ENCODE peak calls at places on chromosomes 5 and 9, in seven cellular contexts. K, B, P, N, C, G and H are unnamed samples.

GRCh38 chr9:71719585-71719984 is 48.7 kb downstream of the CEMIP2 start:
- DNase-seq in G (no peak), N (no peak), P (no peak), B (peak; percentile 11), C (no peak), K (no peak), H (no peak)

GRCh38 chr9:107249131-107249533 is 33.9 kb upstream of the RAD23B start:
- DNase-seq in C (no peak), K (no peak), B (peak; percentile 46), P (no peak), G (no peak), N (no peak), H (no peak)

GRCh38 chr5:172109749-172110148 is 78.3 kb downstream of the STK10 start:
- DNase-seq in K (no peak), B (no peak), G (no peak), N (no peak), C (no peak), P (no peak), H (no peak)

GRCh38 chr5:75667586-75667985 is 49.7 kb downstream of the POC5 start:
- DNase-seq in B (no peak), N (no peak), C (no peak), K (no peak), P (no peak), G (no peak), H (no peak)

GRCh38 chr5:71939452-71939932 is 167.8 kb upstream of the MAP1B start:
- DNase-seq in P (no peak), K (no peak), B (no peak), N (no peak), C (no peak), G (no peak), H (no peak)

GRCh38 chr9:135480071-135480941 is 724 bp downstream of the PPP1R26 start:
- DNase-seq in C (no peak), B (peak; percentile 20), K (peak; percentile 61), G (no peak), P (no peak), N (no peak), H (no peak)

GRCh38 chr5:25285116-25285515 is 640.3 kb upstream of the CDH10 start:
- DNase-seq in C (no peak), N (no peak), P (no peak), B (no peak), K (no peak), G (no peak), H (no peak)

GRCh38 chr5:158820891-158821290 is 278.8 kb downstream of the EBF1 start:
- DNase-seq in K (no peak), N (no peak), G (no peak), P (no peak), C (no peak), B (no peak), H (no peak)

GRCh38 chr5:72472666-72473422 is 34.4 kb downstream of the ZNF366 start:
- DNase-seq in C (no peak), P (no peak), K (no peak), N (no peak), G (no peak), B (no peak), H (no peak)

GRCh38 chr9:99821187-99822095 is at the start of gene NR4A3:
- DNase-seq in N (peak; percentile 94), C (peak; percentile 92), P (peak; percentile 98), G (peak; percentile 96), K (peak; percentile 95), B (peak; percentile 99), H (peak; percentile 92)

GRCh38 chr5:153794327-153794726 is 244.4 kb downstream of the FAM114A2 start:
- DNase-seq in P (no peak), G (no peak), C (no peak), N (no peak), K (no peak), B (no peak), H (no peak)

GRCh38 chr5:126855266-126855665 is 78.3 kb downstream of the LMNB1 start:
- DNase-seq in N (no peak), K (no peak), G (no peak), P (no peak), B (no peak), C (no peak), H (no peak)

GRCh38 chr5:177427919-177428573 is 1.6 kb downstream of the GRK6 start:
- DNase-seq in N (no peak), G (no peak), K (peak; percentile 52), B (no peak), P (no peak), C (no peak), H (no peak)

GRCh38 chr9:136220017-136220729 is 15.2 kb upstream of the LHX3 start:
- DNase-seq in C (no peak), G (no peak), B (peak; percentile 55), K (no peak), P (peak; percentile 63), N (no peak), H (no peak)

GRCh38 chr5:14359069-14360043 is 216.2 kb downstream of the TRIO start:
- DNase-seq in K (no peak), P (no peak), B (no peak), N (no peak), G (no peak), C (no peak), H (no peak)

GRCh38 chr9:15115041-15115440 is 192.0 kb downstream of the TTC39B start:
- DNase-seq in P (no peak), K (no peak), B (no peak), C (no peak), N (no peak), G (no peak), H (no peak)

GRCh38 chr5:170149206-170149515 is 43.5 kb downstream of the FOXI1 start:
- DNase-seq in N (no peak), C (no peak), G (no peak), K (no peak), B (no peak), P (no peak), H (no peak)

GRCh38 chr9:116687762-116688160 is 656 bp downstream of the TRIM32 start:
- DNase-seq in P (no peak), N (no peak), G (no peak), C (no peak), B (no peak), K (no peak), H (no peak)

GRCh38 chr5:94623026-94623425 is 4.6 kb downstream of the SLF1 start:
- DNase-seq in P (no peak), G (no peak), K (no peak), N (no peak), B (no peak), C (no peak), H (no peak)

GRCh38 chr9:130548103-130548502 is 31.3 kb upstream of the FUBP3 start:
- DNase-seq in K (no peak), C (no peak), N (no peak), G (no peak), P (no peak), B (no peak), H (no peak)

GRCh38 chr5:24073097-24073496 is 565.7 kb downstream of the PRDM9 start:
- DNase-seq in P (no peak), C (no peak), N (no peak), B (no peak), K (no peak), G (no peak), H (no peak)

GRCh38 chr9:27196383-27196782 is 87.4 kb downstream of the TEK start:
- DNase-seq in K (no peak), N (no peak), B (no peak), G (no peak), P (no peak), C (no peak), H (no peak)

GRCh38 chr5:565782-566445 is 41.7 kb upstream of the SLC9A3 start:
- DNase-seq in K (no peak), G (no peak), B (peak; percentile 41), N (no peak), C (no peak), P (no peak), H (peak; percentile 31)

GRCh38 chr5:96257904-96258303 is 175.1 kb downstream of the PCSK1 start:
- DNase-seq in B (peak; percentile 91), K (no peak), N (no peak), P (no peak), C (no peak), G (no peak), H (no peak)

GRCh38 chr5:164009628-164010027 is 504.2 kb downstream of the MAT2B start:
- DNase-seq in P (no peak), N (no peak), C (no peak), G (no peak), B (no peak), K (no peak), H (no peak)

GRCh38 chr5:14872070-14872989 is 752 bp upstream of the ANKH start:
- DNase-seq in B (peak; percentile 8), C (peak; percentile 53), N (peak; percentile 58), K (peak; percentile 85), P (peak; percentile 87), G (no peak), H (peak; percentile 68)

GRCh38 chr5:108997720-108998119 is 250.0 kb downstream of the FER start:
- DNase-seq in K (no peak), P (no peak), N (no peak), C (no peak), G (no peak), B (no peak), H (no peak)

GRCh38 chr9:86947146-86948081 is at the start of gene GAS1:
- DNase-seq in G (peak; percentile 41), B (peak; percentile 96), K (peak; percentile 78), N (peak; percentile 88), C (peak; percentile 89), P (peak; percentile 93), H (peak; percentile 93)
- TF ChIP-seq POLR2A in G (no peak), B (peak; percentile 40), K (no peak), N (peak; percentile 69), C (peak; percentile 57), P (peak; percentile 53), H (peak; percentile 83)

DNA sequence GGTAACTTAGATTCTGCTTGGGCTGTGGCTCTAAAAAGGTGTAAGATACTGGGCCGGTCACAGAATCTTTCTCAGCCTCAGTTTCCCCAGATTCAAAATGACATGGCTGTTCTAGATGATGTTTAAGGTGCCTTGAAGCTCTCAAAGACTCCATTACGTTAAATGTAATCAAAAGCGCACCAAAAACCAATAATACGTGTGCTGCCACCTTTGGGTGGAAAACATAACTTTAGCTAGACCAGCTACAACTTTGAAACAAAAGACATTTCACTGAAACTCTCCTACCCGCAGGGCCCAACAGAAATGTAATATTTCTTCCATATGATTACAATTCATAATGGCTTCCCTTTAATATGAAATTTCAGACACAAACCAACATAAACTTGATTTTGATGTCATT is 35.0 kb upstream of the PCSK5 start:
- DNase-seq in K (peak; percentile 18), P (no peak), B (peak; percentile 4), C (peak; percentile 10), N (no peak), G (peak; percentile 18), H (peak; percentile 20)
- TF ChIP-seq CTCF in K (peak; percentile 39), P (peak; percentile 47), B (peak; percentile 41), C (peak; percentile 61), N (peak; percentile 23), G (peak; percentile 49), H (peak; percentile 14)

DNA sequence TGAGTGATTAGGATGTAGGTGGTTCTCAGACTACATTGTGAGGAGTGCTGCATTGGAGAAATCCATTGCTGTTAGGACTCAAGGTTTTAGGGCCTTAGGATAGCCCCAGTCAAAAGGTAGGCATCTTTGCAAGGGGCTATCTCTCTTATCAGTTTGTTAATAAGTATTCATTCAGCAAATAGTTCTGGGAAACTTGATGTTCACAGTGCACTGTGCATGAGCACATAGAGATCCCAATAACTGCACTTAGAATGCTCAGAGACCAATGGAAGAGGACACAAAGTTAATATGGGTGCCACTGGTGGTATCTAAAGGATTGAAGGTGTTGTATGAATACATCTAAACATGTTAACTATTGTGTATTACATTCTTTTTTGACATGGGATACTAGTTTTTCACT is 131.4 kb downstream of the KIF4B start:
- DNase-seq in N (no peak), B (no peak), P (no peak), C (no peak), G (no peak), K (no peak), H (no peak)
- H3K36me3 ChIP-seq in N (no peaks in the 10 kb centered on the region), B (no peaks in the 10 kb centered on the region), P (no peaks in the 10 kb centered on the region), C (no peaks in the 10 kb centered on the region), G (no peaks in the 10 kb centered on the region), K (no peaks in the 10 kb centered on the region), H (no peaks in the 10 kb centered on the region)

GRCh38 chr9:132319421-132320110 is 35.2 kb downstream of the SETX start:
- DNase-seq in K (no peak), B (no peak), N (no peak), C (no peak), P (no peak), G (no peak), H (no peak)
- TF ChIP-seq POLR2A in K (no peak), B (no peak), N (no peak), C (no peak), P (no peak), G (no peak), H (no peak)